ENCODE peak calls at places on chromosomes 11 and 22, in ten cellular contexts. T is right lobe of liver, J is fibroblast of mammary gland, W is spleen, D is uterus, Z is upper lobe of left lung, H is colonic mucosa, B is fibroblast of the aortic adventitia, L is IMR-90, S is psoas muscle. Y is an unnamed sample.

GRCh38 chr11:7667460-7667859 is 5.8 kb downstream of the CYB5R2 start:
- DNase-seq in Z (no peak), T (no peak), D (no peak), H (no peak), S (no peak), L (peak; percentile 26), J (no peak), W (no peak), B (peak; percentile 15), Y (peak; percentile 35)

GRCh38 chr11:123180574-123180973 is 14.5 kb downstream of the CLMP start:
- DNase-seq in D (no peak), J (no peak), B (no peak), Z (no peak), H (no peak), W (no peak), L (no peak), T (no peak), S (no peak), Y (no peak)

GRCh38 chr11:10295056-10295901 is 1.3 kb upstream of the SBF2 start:
- DNase-seq in Z (no peak), J (no peak), T (no peak), D (no peak), W (no peak), H (peak; percentile 35), L (no peak), S (no peak), B (no peak), Y (no peak)

GRCh38 chr11:102798012-102798746 is at the start of gene MMP1:
- DNase-seq in L (peak; percentile 90), B (peak; percentile 89), H (no peak), Z (no peak), J (peak; percentile 85), D (no peak), T (no peak), W (no peak), S (no peak), Y (peak; percentile 45)

GRCh38 chr11:44726278-44727113 is at the start of gene TSPAN18:
- DNase-seq in H (peak; percentile 28), T (no peak), W (peak; percentile 83), J (no peak), B (no peak), D (peak; percentile 37), L (no peak), S (no peak), Z (no peak), Y (no peak)

GRCh38 chr11:61654397-61654829 is 25.8 kb upstream of the DAGLA start:
- DNase-seq in S (peak; percentile 70), L (no peak), H (peak; percentile 75), W (peak; percentile 82), J (no peak), T (peak; percentile 51), B (no peak), Z (peak; percentile 43), D (no peak), Y (no peak)

GRCh38 chr22:38300197-38300945 is 16.9 kb downstream of the CSNK1E start:
- DNase-seq in S (no peak), J (no peak), L (no peak), B (no peak), W (no peak), Z (no peak), T (no peak), H (no peak), D (no peak), Y (no peak)

GRCh38 chr22:43826142-43827093 is 14.3 kb upstream of the EFCAB6 start:
- DNase-seq in T (no peak), S (peak; percentile 46), J (peak; percentile 71), B (peak; percentile 86), W (no peak), Z (no peak), D (no peak), L (peak; percentile 81), H (no peak), Y (peak; percentile 86)

GRCh38 chr11:61973603-61974162 is 6.2 kb upstream of the FTH1 start:
- DNase-seq in T (peak; percentile 51), D (no peak), J (no peak), H (peak; percentile 40), L (no peak), B (peak; percentile 65), W (peak; percentile 79), Z (no peak), S (no peak), Y (no peak)

GRCh38 chr22:23520875-23521441 is 59.1 kb downstream of the IGLL1 start:
- DNase-seq in L (peak; percentile 29), H (peak; percentile 55), Z (no peak), B (peak; percentile 28), D (peak; percentile 42), W (peak; percentile 69), J (peak; percentile 38), S (peak; percentile 42), T (no peak), Y (peak; percentile 46)

GRCh38 chr22:23522642-23523251 is 57.3 kb downstream of the IGLL1 start:
- DNase-seq in L (no peak), W (peak; percentile 72), H (no peak), J (no peak), Z (no peak), B (peak; percentile 8), D (no peak), T (no peak), S (peak; percentile 38), Y (peak; percentile 18)

GRCh38 chr22:23523746-23524145 is 56.3 kb downstream of the IGLL1 start:
- DNase-seq in S (peak; percentile 14), D (no peak), T (no peak), H (no peak), B (no peak), W (peak; percentile 38), J (no peak), L (no peak), Z (no peak), Y (no peak)

GRCh38 chr22:23519442-23520177 is 60.5 kb downstream of the IGLL1 start:
- DNase-seq in T (no peak), L (no peak), B (no peak), S (peak; percentile 23), W (peak; percentile 66), J (no peak), D (no peak), H (no peak), Z (no peak), Y (no peak)

GRCh38 chr22:23521442-23522113 is 58.5 kb downstream of the IGLL1 start:
- DNase-seq in L (peak; percentile 75), D (peak; percentile 83), W (peak; percentile 95), T (peak; percentile 93), Z (peak; percentile 95), J (peak; percentile 62), H (peak; percentile 92), S (peak; percentile 85), B (peak; percentile 74), Y (peak; percentile 93)
- TF ChIP-seq CTCF in L (peak; percentile 16), D (peak; percentile 22), W (peak; percentile 21), T (no peak), Z (no peak), J (no peak), H (no peak), S (no peak), B (no peak), Y (no peak)

GRCh38 chr11:14380125-14380936 is 21.3 kb upstream of the RRAS2 start:
- DNase-seq in H (no peak), D (no peak), Z (no peak), T (no peak), S (no peak), W (no peak), J (no peak), B (no peak), L (no peak), Y (no peak)
- H3K4me3 ChIP-seq in H (peak overlapping the region; percentile 37), D (peak overlapping the region; percentile 39), Z (no peak overlapping the region), T (peak overlapping the region; percentile 36), S (peak overlapping the region; percentile 76), W (peak overlapping the region; percentile 52), J (no peak overlapping the region), B (peak overlapping the region; percentile 58), L (no peak overlapping the region), Y (peak overlapping the region; percentile 46)

GRCh38 chr11:116082256-116082655 is 578.0 kb upstream of the CADM1 start:
- DNase-seq in J (no peak), H (no peak), S (no peak), L (no peak), Z (no peak), W (no peak), D (no peak), B (no peak), T (no peak), Y (no peak)

GRCh38 chr11:116073854-116074837 is 569.9 kb upstream of the CADM1 start:
- DNase-seq in T (no peak), Z (no peak), H (no peak), S (no peak), J (no peak), L (no peak), W (no peak), B (no peak), D (peak; percentile 31), Y (peak; percentile 5)

GRCh38 chr11:116077092-116077491 is 572.9 kb upstream of the CADM1 start:
- DNase-seq in S (no peak), Z (no peak), J (no peak), T (no peak), W (no peak), B (no peak), D (no peak), H (no peak), L (no peak), Y (no peak)

GRCh38 chr11:116079580-116079979 is 575.4 kb upstream of the CADM1 start:
- DNase-seq in Z (no peak), T (no peak), H (no peak), B (no peak), S (no peak), D (no peak), J (no peak), W (no peak), L (no peak), Y (no peak)

GRCh38 chr11:116078101-116078561 is 573.9 kb upstream of the CADM1 start:
- DNase-seq in D (no peak), J (no peak), S (no peak), H (no peak), T (no peak), Z (no peak), L (peak; percentile 20), B (no peak), W (no peak), Y (no peak)
- TF ChIP-seq CTCF in D (no peak), J (no peak), S (no peak), H (no peak), T (no peak), Z (no peak), L (peak; percentile 52), B (no peak), W (no peak), Y (peak; percentile 40)

DNA sequence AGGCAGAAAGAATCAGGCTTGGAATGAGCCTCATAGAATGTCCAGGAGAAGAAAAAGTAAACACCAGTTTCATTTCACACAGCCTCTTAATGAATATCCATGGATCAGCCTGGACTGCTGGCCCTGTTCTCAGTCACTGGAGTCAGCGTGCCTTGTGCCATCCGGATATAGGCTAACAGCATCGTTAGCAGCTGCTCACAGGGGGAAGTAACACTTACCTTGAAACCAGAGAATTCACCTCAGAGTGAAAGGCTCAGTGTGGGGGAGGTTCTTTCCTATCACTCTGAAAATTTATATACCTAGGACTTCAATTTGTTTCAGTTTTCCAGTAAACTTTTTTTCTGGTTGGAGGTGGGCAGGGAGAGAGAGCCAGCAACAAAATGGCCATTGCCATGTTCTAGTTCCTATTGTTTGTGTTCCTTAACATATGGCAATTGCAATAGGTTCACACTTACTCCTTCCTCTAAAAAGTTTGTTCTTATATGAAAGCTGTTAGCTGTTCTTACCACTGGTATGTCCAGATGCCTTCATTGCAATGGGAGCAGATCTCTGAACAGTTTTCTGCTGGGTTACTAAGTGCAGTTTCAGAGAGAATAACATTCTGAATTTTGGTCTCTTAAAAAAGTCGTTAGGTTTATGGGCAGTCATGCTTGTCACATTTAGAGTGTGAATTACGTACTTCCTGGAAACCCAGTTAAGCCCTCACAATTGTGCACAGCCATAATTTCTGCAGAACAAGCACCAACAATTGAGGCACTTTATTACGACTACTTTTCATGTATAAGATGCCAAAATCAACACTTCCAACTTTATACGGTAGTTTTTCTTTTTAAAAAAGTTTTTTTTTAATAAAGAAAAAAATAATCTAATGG is 247.7 kb downstream of the CADM1 start:
- DNase-seq in L (no peak), H (no peak), W (peak; percentile 72), D (no peak), B (no peak), Z (no peak), T (no peak), S (no peak), J (no peak), Y (no peak)
- H3K4me3 ChIP-seq in L (no peak overlapping the region), H (no peak overlapping the region), W (no peak overlapping the region), D (no peak overlapping the region), B (no peak overlapping the region), Z (no peak overlapping the region), T (no peak overlapping the region), S (no peak overlapping the region), J (no peak overlapping the region), Y (no peak overlapping the region)